ENCODE peak calls at places on chromosomes 11 and 22, in six cellular contexts. One of them, this sample, is unnamed.

GRCh38 chr11:8545698-8546366 is 48.2 kb downstream of the STK33 start:
- DNase-seq in RCC 7860: no peak
- DNase-seq in neuronal stem cell: no peak
- DNase-seq in activated naive CD4-positive, alpha-beta T cell treated with anti-CD3 and anti-CD28 coated beads for 36 hours: no peak
- DNase-seq in HFFc6: no peak
- DNase-seq in stomach: no peak
- DNase-seq in this sample: no peak

GRCh38 chr22:19035474-19036228 is 86.6 kb downstream of the DGCR2 start:
- DNase-seq in neuronal stem cell: peak; percentile 15
- DNase-seq in stomach: peak; percentile 23
- DNase-seq in RCC 7860: no peak
- DNase-seq in HFFc6: no peak
- DNase-seq in activated naive CD4-positive, alpha-beta T cell treated with anti-CD3 and anti-CD28 coated beads for 36 hours: no peak
- DNase-seq in this sample: no peak

GRCh38 chr11:78555592-78555991 is 19.1 kb downstream of the NARS2 start:
- DNase-seq in activated naive CD4-positive, alpha-beta T cell treated with anti-CD3 and anti-CD28 coated beads for 36 hours: no peak
- DNase-seq in HFFc6: no peak
- DNase-seq in RCC 7860: no peak
- DNase-seq in stomach: no peak
- DNase-seq in neuronal stem cell: no peak
- DNase-seq in this sample: no peak

GRCh38 chr11:17739945-17740338 is 5.4 kb downstream of the KCNC1 start:
- DNase-seq in stomach: no peak
- DNase-seq in HFFc6: no peak
- DNase-seq in neuronal stem cell: no peak
- DNase-seq in activated naive CD4-positive, alpha-beta T cell treated with anti-CD3 and anti-CD28 coated beads for 36 hours: no peak
- DNase-seq in RCC 7860: no peak
- DNase-seq in this sample: peak; percentile 6

GRCh38 chr11:82406611-82407010 is 327.1 kb downstream of the FAM181B start:
- DNase-seq in RCC 7860: no peak
- DNase-seq in activated naive CD4-positive, alpha-beta T cell treated with anti-CD3 and anti-CD28 coated beads for 36 hours: no peak
- DNase-seq in HFFc6: no peak
- DNase-seq in neuronal stem cell: no peak
- DNase-seq in stomach: no peak
- DNase-seq in this sample: no peak

GRCh38 chr11:69923196-69923595 is 104.0 kb upstream of the FGF3 start:
- DNase-seq in neuronal stem cell: no peak
- DNase-seq in stomach: no peak
- DNase-seq in HFFc6: no peak
- DNase-seq in activated naive CD4-positive, alpha-beta T cell treated with anti-CD3 and anti-CD28 coated beads for 36 hours: no peak
- DNase-seq in RCC 7860: no peak
- DNase-seq in this sample: no peak

GRCh38 chr11:92941676-92942571 is 27.5 kb upstream of the MTNR1B start:
- DNase-seq in neuronal stem cell: peak; percentile 36
- DNase-seq in RCC 7860: peak; percentile 17
- DNase-seq in activated naive CD4-positive, alpha-beta T cell treated with anti-CD3 and anti-CD28 coated beads for 36 hours: peak; percentile 27
- DNase-seq in stomach: no peak
- DNase-seq in HFFc6: peak; percentile 33
- DNase-seq in this sample: peak; percentile 18

GRCh38 chr11:7548659-7549283 is 35.0 kb downstream of the PPFIBP2 start:
- DNase-seq in HFFc6: no peak
- DNase-seq in stomach: peak; percentile 64
- DNase-seq in neuronal stem cell: no peak
- DNase-seq in RCC 7860: no peak
- DNase-seq in activated naive CD4-positive, alpha-beta T cell treated with anti-CD3 and anti-CD28 coated beads for 36 hours: peak; percentile 63
- DNase-seq in this sample: peak; percentile 28

GRCh38 chr22:44203203-44203602 is 22.5 kb downstream of the PARVG start:
- DNase-seq in RCC 7860: no peak
- DNase-seq in neuronal stem cell: no peak
- DNase-seq in activated naive CD4-positive, alpha-beta T cell treated with anti-CD3 and anti-CD28 coated beads for 36 hours: no peak
- DNase-seq in stomach: no peak
- DNase-seq in HFFc6: no peak
- DNase-seq in this sample: no peak

GRCh38 chr11:106152013-106152412 is 74.6 kb downstream of the AASDHPPT start:
- DNase-seq in activated naive CD4-positive, alpha-beta T cell treated with anti-CD3 and anti-CD28 coated beads for 36 hours: no peak
- DNase-seq in stomach: peak; percentile 29
- DNase-seq in neuronal stem cell: no peak
- DNase-seq in HFFc6: no peak
- DNase-seq in RCC 7860: no peak
- DNase-seq in this sample: peak; percentile 38

GRCh38 chr11:96112192-96113099 is 188.5 kb upstream of the MTMR2 start:
- DNase-seq in HFFc6: no peak
- DNase-seq in stomach: no peak
- DNase-seq in RCC 7860: no peak
- DNase-seq in neuronal stem cell: no peak
- DNase-seq in activated naive CD4-positive, alpha-beta T cell treated with anti-CD3 and anti-CD28 coated beads for 36 hours: peak; percentile 44
- DNase-seq in this sample: no peak

GRCh38 chr11:128900468-128900867 is 9.3 kb downstream of the KCNJ5 start:
- DNase-seq in activated naive CD4-positive, alpha-beta T cell treated with anti-CD3 and anti-CD28 coated beads for 36 hours: no peak
- DNase-seq in HFFc6: no peak
- DNase-seq in stomach: peak; percentile 58
- DNase-seq in RCC 7860: no peak
- DNase-seq in neuronal stem cell: no peak
- DNase-seq in this sample: peak; percentile 74

GRCh38 chr22:24186892-24187670 is 5.8 kb downstream of the SUSD2 start:
- DNase-seq in stomach: no peak
- DNase-seq in activated naive CD4-positive, alpha-beta T cell treated with anti-CD3 and anti-CD28 coated beads for 36 hours: no peak
- DNase-seq in RCC 7860: no peak
- DNase-seq in neuronal stem cell: no peak
- DNase-seq in HFFc6: no peak
- DNase-seq in this sample: no peak

GRCh38 chr11:66183581-66184048 is 84.8 kb upstream of the RAB1B start:
- DNase-seq in HFFc6: peak; percentile 17
- DNase-seq in stomach: no peak
- DNase-seq in activated naive CD4-positive, alpha-beta T cell treated with anti-CD3 and anti-CD28 coated beads for 36 hours: no peak
- DNase-seq in RCC 7860: no peak
- DNase-seq in neuronal stem cell: no peak
- DNase-seq in this sample: no peak

GRCh38 chr22:24834845-24835570 is 29.0 kb downstream of the SGSM1 start:
- DNase-seq in neuronal stem cell: no peak
- DNase-seq in activated naive CD4-positive, alpha-beta T cell treated with anti-CD3 and anti-CD28 coated beads for 36 hours: no peak
- DNase-seq in stomach: no peak
- DNase-seq in RCC 7860: no peak
- DNase-seq in HFFc6: no peak
- DNase-seq in this sample: peak; percentile 59

GRCh38 chr11:42591841-42592240 is 720.0 kb upstream of the API5 start:
- DNase-seq in HFFc6: no peak
- DNase-seq in RCC 7860: no peak
- DNase-seq in activated naive CD4-positive, alpha-beta T cell treated with anti-CD3 and anti-CD28 coated beads for 36 hours: no peak
- DNase-seq in stomach: no peak
- DNase-seq in neuronal stem cell: no peak
- DNase-seq in this sample: no peak

GRCh38 chr11:26188559-26188958 is 143.4 kb upstream of the ANO3 start:
- DNase-seq in RCC 7860: no peak
- DNase-seq in activated naive CD4-positive, alpha-beta T cell treated with anti-CD3 and anti-CD28 coated beads for 36 hours: no peak
- DNase-seq in HFFc6: peak; percentile 15
- DNase-seq in stomach: no peak
- DNase-seq in neuronal stem cell: no peak
- DNase-seq in this sample: no peak

GRCh38 chr22:17264321-17265052 is 45.3 kb upstream of the ADA2 start:
- DNase-seq in neuronal stem cell: no peak
- DNase-seq in RCC 7860: no peak
- DNase-seq in HFFc6: no peak
- DNase-seq in activated naive CD4-positive, alpha-beta T cell treated with anti-CD3 and anti-CD28 coated beads for 36 hours: no peak
- DNase-seq in stomach: no peak
- DNase-seq in this sample: no peak

GRCh38 chr11:96235725-96236124 is 107.3 kb downstream of the MAML2 start:
- DNase-seq in RCC 7860: no peak
- DNase-seq in activated naive CD4-positive, alpha-beta T cell treated with anti-CD3 and anti-CD28 coated beads for 36 hours: peak; percentile 89
- DNase-seq in stomach: no peak
- DNase-seq in neuronal stem cell: no peak
- DNase-seq in HFFc6: peak; percentile 41
- DNase-seq in this sample: no peak

GRCh38 chr11:32751381-32751780 is 43.1 kb downstream of the CCDC73 start:
- DNase-seq in neuronal stem cell: no peak
- DNase-seq in HFFc6: no peak
- DNase-seq in stomach: no peak
- DNase-seq in activated naive CD4-positive, alpha-beta T cell treated with anti-CD3 and anti-CD28 coated beads for 36 hours: no peak
- DNase-seq in RCC 7860: no peak
- DNase-seq in this sample: no peak

GRCh38 chr11:119780264-119780953 is 51.4 kb upstream of the NECTIN1 start:
- DNase-seq in activated naive CD4-positive, alpha-beta T cell treated with anti-CD3 and anti-CD28 coated beads for 36 hours: no peak
- DNase-seq in HFFc6: no peak
- DNase-seq in neuronal stem cell: no peak
- DNase-seq in stomach: no peak
- DNase-seq in RCC 7860: no peak
- DNase-seq in this sample: no peak

GRCh38 chr22:39686178-39686620 is 115.6 kb downstream of the CACNA1I start:
- DNase-seq in neuronal stem cell: no peak
- DNase-seq in stomach: no peak
- DNase-seq in RCC 7860: no peak
- DNase-seq in activated naive CD4-positive, alpha-beta T cell treated with anti-CD3 and anti-CD28 coated beads for 36 hours: no peak
- DNase-seq in HFFc6: no peak
- DNase-seq in this sample: no peak

GRCh38 chr11:117459979-117460300 is 132.3 kb downstream of the CEP164 start:
- DNase-seq in RCC 7860: no peak
- DNase-seq in HFFc6: no peak
- DNase-seq in activated naive CD4-positive, alpha-beta T cell treated with anti-CD3 and anti-CD28 coated beads for 36 hours: no peak
- DNase-seq in stomach: no peak
- DNase-seq in neuronal stem cell: no peak
- DNase-seq in this sample: no peak

GRCh38 chr11:12183827-12184620 is 73.6 kb downstream of the MICAL2 start:
- DNase-seq in neuronal stem cell: no peak
- DNase-seq in HFFc6: no peak
- DNase-seq in activated naive CD4-positive, alpha-beta T cell treated with anti-CD3 and anti-CD28 coated beads for 36 hours: no peak
- DNase-seq in RCC 7860: no peak
- DNase-seq in stomach: no peak
- DNase-seq in this sample: no peak

GRCh38 chr11:122697636-122698167 is 42.2 kb downstream of the UBASH3B start:
- DNase-seq in stomach: no peak
- DNase-seq in neuronal stem cell: no peak
- DNase-seq in activated naive CD4-positive, alpha-beta T cell treated with anti-CD3 and anti-CD28 coated beads for 36 hours: peak; percentile 77
- DNase-seq in HFFc6: peak; percentile 20
- DNase-seq in RCC 7860: peak; percentile 74
- DNase-seq in this sample: no peak

This sample was measured in body of pancreas.